ENCODE peak calls at places on chromosomes 12 and 14, in four cellular contexts. P, Q, L and S are unnamed samples. For H3K4me1, the result is how much of the 10 kb centered on the place peaks cover.

GRCh38 chr12:122506393-122506938 is 5.7 kb upstream of the ZCCHC8 start:
- DNase-seq in P (no peak), L (no peak), Q (no peak), S (no peak)

GRCh38 chr12:110906516-110906915 is 13.9 kb downstream of the MYL2 start:
- DNase-seq in L (no peak), Q (no peak), P (no peak), S (no peak)

GRCh38 chr12:109517619-109518018 is 40.2 kb downstream of the UBE3B start:
- DNase-seq in Q (no peak), L (no peak), P (no peak), S (no peak)

GRCh38 chr12:6323340-6323994 is 13.0 kb downstream of the PLEKHG6 start:
- DNase-seq in L (peak), P (no peak), Q (peak), S (peak)

GRCh38 chr12:57575771-57576612 is 15.0 kb upstream of the PIP4K2C start:
- DNase-seq in P (no peak), Q (no peak), L (no peak), S (no peak)

GRCh38 chr12:51118706-51119105 is 35.3 kb upstream of the CSRNP2 start:
- DNase-seq in Q (peak), P (no peak), L (peak), S (no peak)

GRCh38 chr12:116133149-116133548 is 144.3 kb downstream of the MED13L start:
- DNase-seq in P (no peak), Q (peak), L (no peak), S (no peak)

GRCh38 chr12:121741743-121742142 is 29.2 kb downstream of the TMEM120B start:
- DNase-seq in P (no peak), L (no peak), Q (no peak), S (no peak)

GRCh38 chr14:97446087-97446486 is 648.9 kb downstream of the VRK1 start:
- DNase-seq in P (no peak), L (no peak), Q (no peak), S (no peak)

GRCh38 chr12:90978117-90978770 is 23.3 kb upstream of the CCER1 start:
- DNase-seq in L (peak), Q (peak), P (no peak), S (no peak)

GRCh38 chr12:18752947-18753346 is 15.0 kb downstream of the CAPZA3 start:
- DNase-seq in L (no peak), P (no peak), Q (no peak), S (no peak)

GRCh38 chr12:109923038-109923437 is 23.0 kb downstream of the TCHP start:
- DNase-seq in P (no peak), L (no peak), Q (no peak), S (no peak)

GRCh38 chr12:49950310-49951251 is at the start of gene AQP2:
- DNase-seq in P (no peak), L (no peak), Q (peak), S (no peak)

GRCh38 chr14:54487771-54488170 is 1.0 kb downstream of the GMFB start:
- DNase-seq in L (no peak), Q (peak), P (no peak), S (peak)

GRCh38 chr12:31482816-31483215 is 108.1 kb downstream of the DENND5B start:
- DNase-seq in Q (peak), P (no peak), L (peak), S (no peak)

GRCh38 chr12:89769483-89769818 is 60.8 kb upstream of the ATP2B1 start:
- DNase-seq in L (no peak), Q (no peak), P (no peak), S (no peak)

GRCh38 chr12:5784626-5785130 is 160.4 kb downstream of the ANO2 start:
- DNase-seq in L (no peak), Q (no peak), P (no peak), S (no peak)

GRCh38 chr12:67593041-67593870 is 55.3 kb upstream of the DYRK2 start:
- DNase-seq in L (peak), Q (peak), P (no peak), S (no peak)

GRCh38 chr12:47360771-47361388 is 281.1 kb upstream of the AMIGO2 start:
- DNase-seq in L (no peak), P (no peak), Q (peak), S (no peak)

GRCh38 chr14:22606380-22606779 is 8.3 kb downstream of the ABHD4 start:
- DNase-seq in L (no peak), P (no peak), Q (no peak), S (no peak)

GRCh38 chr12:104285740-104286537 is 17.6 kb upstream of the EID3 start:
- DNase-seq in L (peak), P (no peak), Q (peak), S (no peak)

GRCh38 chr14:21437063-21437901 is 18.6 kb downstream of the CHD8 start:
- DNase-seq in L (peak), Q (peak), P (peak), S (peak)

GRCh38 chr12:39490500-39491276 is 47.8 kb upstream of the KIF21A start:
- DNase-seq in L (no peak), Q (peak), P (no peak), S (no peak)

GRCh38 chr14:77340389-77340788 is 19.6 kb downstream of the GSTZ1 start:
- DNase-seq in Q (no peak), P (no peak), L (no peak), S (no peak)

GRCh38 chr14:54252072-54252730 is 144.6 kb upstream of the CDKN3 start:
- DNase-seq in L (peak), P (no peak), Q (peak), S (no peak)

GRCh38 chr12:19515179-19515578 is 75.9 kb downstream of the AEBP2 start:
- DNase-seq in P (no peak), Q (no peak), L (peak), S (no peak)

DNA sequence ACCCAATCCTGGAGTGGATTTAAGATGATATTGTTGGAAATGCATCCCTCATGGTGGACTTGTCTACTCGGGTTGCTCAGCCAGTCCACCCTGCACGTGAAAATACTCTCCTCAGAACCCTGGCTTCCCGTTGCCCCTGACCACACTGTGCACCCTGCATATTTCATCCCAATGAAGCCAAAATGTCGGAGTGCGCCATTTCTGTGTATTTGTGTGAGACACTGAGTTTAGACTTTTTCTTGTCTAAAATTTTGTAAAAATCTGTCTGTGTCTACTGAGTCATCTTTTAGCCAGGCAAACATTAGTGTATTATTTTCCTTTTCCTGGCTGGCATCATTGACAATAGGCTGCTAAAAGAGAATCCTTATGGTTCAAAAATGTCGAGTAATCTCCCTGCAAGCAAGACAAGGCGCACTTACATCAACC is 485 bp upstream of the PNMA1 start:
- DNase-seq in P (no peak), Q (peak), L (no peak), S (no peak)
- H3K4me3 ChIP-seq in P (peak), Q (peak), L (peak), S (peak)

GRCh38 chr12:54017845-54018607 is 9.2 kb downstream of the HOXC8 start:
- DNase-seq in L (peak), Q (peak), P (peak), S (peak)

GRCh38 chr12:54016051-54016450 is 7.3 kb downstream of the HOXC8 start:
- DNase-seq in Q (no peak), P (no peak), L (no peak), S (no peak)

GRCh38 chr12:54017027-54017788 is 8.4 kb downstream of the HOXC8 start:
- DNase-seq in L (no peak), P (no peak), Q (no peak), S (peak)

GRCh38 chr12:54015210-54015931 is 6.6 kb downstream of the HOXC8 start:
- DNase-seq in P (no peak), L (no peak), Q (no peak), S (no peak)

DNA sequence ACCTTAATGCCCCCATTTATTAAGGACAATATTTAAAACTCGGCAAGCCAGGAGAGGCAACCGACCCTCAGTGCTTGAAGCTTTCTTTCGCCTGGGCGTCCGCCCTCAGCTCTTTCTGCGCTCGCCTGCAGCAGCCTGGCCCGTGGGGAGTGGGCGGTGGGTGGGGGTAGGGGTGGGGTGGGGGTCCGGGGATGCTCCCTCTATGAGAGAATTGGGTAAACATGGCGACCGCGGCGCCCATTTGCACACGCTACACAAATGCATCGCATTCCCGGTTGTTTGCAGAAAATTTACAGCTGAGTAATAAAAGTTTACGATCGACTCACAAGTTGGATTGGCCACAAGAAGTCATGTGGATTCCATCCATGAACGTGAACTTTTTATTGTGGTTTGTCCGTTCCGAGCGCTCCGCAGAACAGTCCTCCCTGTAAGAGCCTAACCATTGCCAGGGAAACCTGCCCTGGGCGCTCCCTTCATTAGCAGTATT is 7.7 kb downstream of the HOXC8 start:
- DNase-seq in Q (no peak), P (no peak), L (no peak), S (peak)
- H3K4me1 ChIP-seq in Q (under half), P (under half), L (under half), S (under half)

GRCh38 chr14:104967414-104968152 is 10.6 kb downstream of the AHNAK2 start:
- DNase-seq in P (peak), L (no peak), Q (peak), S (no peak)

GRCh38 chr14:104967144-104967413 is 11.1 kb downstream of the AHNAK2 start:
- DNase-seq in P (peak), Q (no peak), L (no peak), S (no peak)

GRCh38 chr14:104964546-104964945 is 13.6 kb downstream of the AHNAK2 start:
- DNase-seq in L (no peak), P (no peak), Q (no peak), S (no peak)

GRCh38 chr14:104966261-104967143 is 11.7 kb downstream of the AHNAK2 start:
- DNase-seq in L (no peak), Q (no peak), P (peak), S (no peak)

GRCh38 chr14:104965561-104966231 is 12.5 kb downstream of the AHNAK2 start:
- DNase-seq in P (peak), L (no peak), Q (no peak), S (no peak)
- H3K4me3 ChIP-seq in P (no peak), L (no peak), Q (no peak), S (no peak)

GRCh38 chr14:99205086-99205688 is 66.8 kb downstream of the BCL11B start:
- DNase-seq in L (no peak), Q (no peak), P (no peak), S (no peak)
- H3K4me1 ChIP-seq in L (under half), Q (under half), P (under half), S (under half)

DNA sequence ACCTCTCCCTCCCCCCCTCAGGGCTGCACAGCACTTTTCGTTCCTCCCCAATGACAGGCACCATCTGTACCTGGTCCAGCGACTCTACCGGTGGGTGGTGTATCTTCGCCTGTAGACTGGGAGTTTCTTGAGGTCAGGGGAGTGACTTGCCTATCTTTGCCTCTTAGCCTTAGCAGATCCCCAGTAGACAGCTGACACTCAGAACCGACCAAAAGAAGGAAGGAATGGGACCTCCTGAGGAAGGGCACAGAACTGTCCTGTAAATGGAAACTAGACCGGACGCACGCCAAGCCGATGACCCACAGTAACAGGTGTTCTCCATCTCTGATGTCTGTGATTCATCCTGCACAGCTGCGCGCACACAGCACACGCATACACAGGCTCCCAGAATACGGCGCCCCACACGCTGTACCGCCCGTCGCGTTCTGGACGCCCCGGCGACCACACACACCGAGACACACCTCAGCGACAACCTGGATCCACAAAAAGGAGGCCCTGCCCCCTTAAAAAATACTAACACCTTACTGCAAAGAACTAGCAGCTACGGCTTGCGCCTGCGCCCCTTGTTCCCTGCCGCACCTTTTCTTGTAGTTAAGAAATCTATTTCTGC is 673 bp upstream of the TTC9 start:
- DNase-seq in L (no peak), Q (peak), P (peak), S (peak)
- H3K4me3 ChIP-seq in L (peak), Q (peak), P (peak), S (peak)

GRCh38 chr14:68306265-68306933 is 486.5 kb downstream of the ZFP36L1 start:
- DNase-seq in P (no peak), Q (no peak), L (no peak), S (no peak)
- H3K4me1 ChIP-seq in P (under half), Q (under half), L (under half), S (under half)

GRCh38 chr14:91373591-91374245 is 43.9 kb downstream of the CCDC88C start:
- DNase-seq in P (no peak), Q (no peak), L (no peak), S (no peak)

GRCh38 chr14:91372680-91373495 is 44.7 kb downstream of the CCDC88C start:
- DNase-seq in P (no peak), Q (no peak), L (no peak), S (no peak)

GRCh38 chr14:91374897-91375747 is 42.5 kb downstream of the CCDC88C start:
- DNase-seq in L (no peak), P (no peak), Q (no peak), S (no peak)

GRCh38 chr14:91375748-91376452 is 41.7 kb downstream of the CCDC88C start:
- DNase-seq in L (no peak), Q (no peak), P (no peak), S (no peak)

GRCh38 chr14:91374287-91374880 is 43.2 kb downstream of the CCDC88C start:
- DNase-seq in L (no peak), Q (no peak), P (no peak), S (no peak)
- H3K4me3 ChIP-seq in L (no peak), Q (no peak), P (no peak), S (no peak)

GRCh38 chr12:55933799-55934174 is 2.8 kb downstream of the DGKA start:
- DNase-seq in Q (no peak), P (no peak), L (no peak), S (no peak)
- H3K4me1 ChIP-seq in Q (under half), P (under half), L (under half), S (under half)

GRCh38 chr12:113359939-113360748 is 1.8 kb downstream of the PLBD2 start:
- DNase-seq in Q (peak), L (no peak), P (peak), S (no peak)
- H3K4me3 ChIP-seq in Q (no peak), L (peak), P (no peak), S (peak)